ENCODE peak calls at places on chromosome 5, in nine cellular contexts. R is naive thymus-derived CD4-positive, alpha-beta T cell; N is GM12865; F is effector memory CD8-positive, alpha-beta T cell; K is GM12892; T is OCI-M1; X is T-helper 1 cell; V is thyroid gland; Z is neuronal stem cell. A is an unnamed sample.

GRCh38 chr5:146528232-146528631 is 12.2 kb upstream of the GPR151 start:
- DNase-seq in R (no peak), N (no peak), F (no peak), K (no peak), T (peak; percentile 55), X (no peak), V (no peak), Z (no peak), A (no peak)

GRCh38 chr5:96835727-96836126 is 28.0 kb upstream of the ERAP1 start:
- DNase-seq in R (no peak), N (peak; percentile 19), F (no peak), K (no peak), T (no peak), X (no peak), V (no peak), Z (no peak), A (no peak)

GRCh38 chr5:80399553-80400239 is 8.2 kb upstream of the ZFYVE16 start:
- DNase-seq in R (no peak), N (peak; percentile 61), F (no peak), K (peak; percentile 4), T (peak; percentile 58), X (no peak), V (no peak), Z (no peak), A (no peak)

GRCh38 chr5:124718376-124718775 is 28.1 kb downstream of the ZNF608 start:
- DNase-seq in R (no peak), N (no peak), F (no peak), K (no peak), T (no peak), X (no peak), V (no peak), Z (no peak), A (no peak)

GRCh38 chr5:118854819-118855218 is 133.5 kb downstream of the DTWD2 start:
- DNase-seq in R (no peak), N (no peak), F (no peak), K (no peak), T (no peak), X (no peak), V (peak; percentile 4), Z (no peak), A (no peak)

GRCh38 chr5:109589239-109589638 is 100.5 kb upstream of the MAN2A1 start:
- DNase-seq in R (no peak), N (no peak), F (no peak), K (no peak), T (no peak), X (no peak), V (no peak), Z (no peak), A (no peak)

GRCh38 chr5:127064253-127064652 is 9.0 kb downstream of the C5orf63 start:
- DNase-seq in R (no peak), N (no peak), F (no peak), K (no peak), T (no peak), X (no peak), V (no peak), Z (no peak), A (no peak)

GRCh38 chr5:62550103-62550502 is 28.5 kb upstream of the LRRC70 start:
- DNase-seq in R (no peak), N (no peak), F (no peak), K (no peak), T (no peak), X (no peak), V (no peak), Z (no peak), A (no peak)

GRCh38 chr5:110899566-110900412 is 161.0 kb downstream of the SLC25A46 start:
- DNase-seq in R (no peak), N (peak; percentile 60), F (no peak), K (no peak), T (no peak), X (no peak), V (no peak), Z (no peak), A (no peak)

GRCh38 chr5:151184316-151185042 is 26.9 kb upstream of the ANXA6 start:
- DNase-seq in R (no peak), N (no peak), F (no peak), K (no peak), T (no peak), X (no peak), V (no peak), Z (no peak), A (no peak)

GRCh38 chr5:119943148-119943547 is 313.8 kb downstream of the FAM170A start:
- DNase-seq in R (no peak), N (no peak), F (no peak), K (no peak), T (no peak), X (no peak), V (no peak), Z (no peak), A (no peak)

GRCh38 chr5:132962429-132962928 is 955 bp downstream of the AFF4 start:
- DNase-seq in R (no peak), N (peak; percentile 40), F (no peak), K (no peak), T (peak; percentile 79), X (no peak), V (peak; percentile 40), Z (peak; percentile 56), A (no peak)

GRCh38 chr5:32465076-32465475 is 20.5 kb upstream of the ZFR start:
- DNase-seq in R (no peak), N (peak; percentile 10), F (no peak), K (no peak), T (no peak), X (no peak), V (no peak), Z (no peak), A (no peak)

GRCh38 chr5:103624748-103625147 is 62.2 kb upstream of the NUDT12 start:
- DNase-seq in R (no peak), N (no peak), F (no peak), K (no peak), T (no peak), X (no peak), V (peak; percentile 9), Z (no peak), A (no peak)

GRCh38 chr5:143600396-143601075 is 197.1 kb upstream of the NR3C1 start:
- DNase-seq in R (no peak), N (no peak), F (no peak), K (no peak), T (peak; percentile 13), X (no peak), V (no peak), Z (no peak), A (no peak)

GRCh38 chr5:67301285-67301904 is 104.8 kb upstream of the CD180 start:
- DNase-seq in R (no peak), N (no peak), F (no peak), K (no peak), T (no peak), X (no peak), V (peak; percentile 19), Z (no peak), A (no peak)

GRCh38 chr5:153267506-153267905 is 223.0 kb upstream of the GRIA1 start:
- DNase-seq in R (no peak), N (no peak), F (no peak), K (no peak), T (no peak), X (no peak), V (no peak), Z (no peak), A (no peak)

GRCh38 chr5:172870261-172870806 is 36.3 kb downstream of the ERGIC1 start:
- DNase-seq in R (no peak), N (no peak), F (no peak), K (no peak), T (no peak), X (no peak), V (peak; percentile 72), Z (no peak), A (no peak)

GRCh38 chr5:67494186-67494842 is 297.7 kb upstream of the CD180 start:
- DNase-seq in R (no peak), N (no peak), F (no peak), K (no peak), T (no peak), X (no peak), V (no peak), Z (no peak), A (no peak)

GRCh38 chr5:92749943-92750342 is 831.1 kb downstream of the NR2F1-AS1 start:
- DNase-seq in R (no peak), N (no peak), F (no peak), K (no peak), T (no peak), X (no peak), V (no peak), Z (peak; percentile 66), A (no peak)

GRCh38 chr5:32551194-32551593 is 34.2 kb upstream of the SUB1 start:
- DNase-seq in R (no peak), N (no peak), F (no peak), K (no peak), T (no peak), X (no peak), V (no peak), Z (no peak), A (no peak)

GRCh38 chr5:117318528-117318927 is 743.9 kb upstream of the SEMA6A start:
- DNase-seq in R (no peak), N (peak; percentile 4), F (no peak), K (no peak), T (no peak), X (no peak), V (no peak), Z (no peak), A (peak; percentile 37)

GRCh38 chr5:113034182-113034773 is 57.7 kb downstream of the DCP2 start:
- DNase-seq in R (no peak), N (no peak), F (no peak), K (no peak), T (no peak), X (no peak), V (no peak), Z (no peak), A (no peak)

GRCh38 chr5:9644630-9645029 is 14.5 kb upstream of the TAS2R1 start:
- DNase-seq in R (no peak), N (no peak), F (no peak), K (no peak), T (no peak), X (no peak), V (no peak), Z (no peak), A (no peak)

GRCh38 chr5:10452768-10453331 is 11.2 kb downstream of the ROPN1L start:
- DNase-seq in R (no peak), N (peak; percentile 87), F (peak; percentile 23), K (no peak), T (peak; percentile 85), X (no peak), V (peak; percentile 20), Z (peak; percentile 49), A (no peak)

GRCh38 chr5:172115541-172115982 is 72.5 kb downstream of the STK10 start:
- DNase-seq in R (no peak), N (no peak), F (peak; percentile 25), K (no peak), T (no peak), X (no peak), V (no peak), Z (no peak), A (no peak)

GRCh38 chr5:91469517-91470165 is 86.5 kb upstream of the ARRDC3 start:
- DNase-seq in R (no peak), N (no peak), F (no peak), K (no peak), T (peak; percentile 85), X (no peak), V (no peak), Z (no peak), A (no peak)

GRCh38 chr5:97046270-97046982 is 96.0 kb downstream of the LIX1 start:
- DNase-seq in R (no peak), N (no peak), F (no peak), K (no peak), T (peak; percentile 72), X (no peak), V (no peak), Z (no peak), A (no peak)

GRCh38 chr5:462051-462481 is 19.1 kb downstream of the EXOC3 start:
- DNase-seq in R (no peak), N (no peak), F (no peak), K (no peak), T (no peak), X (no peak), V (no peak), Z (no peak), A (no peak)

GRCh38 chr5:81147011-81147594 is 86.0 kb upstream of the CKMT2 start:
- DNase-seq in R (no peak), N (no peak), F (no peak), K (no peak), T (no peak), X (no peak), V (no peak), Z (no peak), A (no peak)

GRCh38 chr5:180347651-180348050 is 5.5 kb downstream of the GFPT2 start:
- DNase-seq in R (no peak), N (no peak), F (no peak), K (no peak), T (no peak), X (no peak), V (no peak), Z (no peak), A (no peak)